ENCODE peak calls at places on chromosomes 13 and 19, in six cellular contexts. R is ovary; E is EH; A is stimulated activated CD4-positive, alpha-beta T cell treated with anti-CD3 and anti-CD28 coated beads, Interleukin-2, amount 100 ng/mL, for 24 hours; T is activated naive CD8-positive, alpha-beta T cell treated with anti-CD3 and anti-CD28 coated beads, Interleukin-2, amount 50 U/mL, for 16 hours; I is activated naive CD4-positive, alpha-beta T cell treated with anti-CD3 and anti-CD28 coated beads, Interleukin-2, amount 10 ng/mL, durations not matched to agents 7 days and 5 days. O is an unnamed sample.

GRCh38 chr19:518292-519231 is 11.3 kb downstream of the TPGS1 start:
- DNase-seq in E (peak; percentile 30), R (peak; percentile 66), T (peak; percentile 47), I (peak; percentile 69), A (peak; percentile 63), O (no peak)

GRCh38 chr13:39370554-39370953 is 232.4 kb downstream of the LHFPL6 start:
- DNase-seq in R (no peak), E (peak; percentile 61), T (no peak), I (no peak), A (no peak), O (no peak)

GRCh38 chr19:46232938-46233621 is 3.5 kb downstream of the IGFL1 start:
- DNase-seq in R (no peak), E (no peak), I (no peak), T (no peak), A (no peak), O (no peak)

GRCh38 chr19:16754207-16754806 is 34.7 kb downstream of the NWD1 start:
- DNase-seq in T (no peak), I (no peak), R (no peak), A (no peak), E (no peak), O (no peak)

GRCh38 chr19:52138614-52139290 is 986 bp downstream of the ZNF616 start:
- DNase-seq in A (peak; percentile 47), I (peak; percentile 24), E (peak; percentile 23), R (peak; percentile 24), T (no peak), O (peak; percentile 73)

GRCh38 chr13:35720690-35721554 is 244.4 kb upstream of the MAB21L1 start:
- DNase-seq in E (peak; percentile 75), R (peak; percentile 72), A (peak; percentile 52), I (peak; percentile 51), T (peak; percentile 6), O (peak; percentile 68)

GRCh38 chr13:34640931-34641330 is 301.1 kb upstream of the NBEA start:
- DNase-seq in A (no peak), E (no peak), I (no peak), R (no peak), T (no peak), O (no peak)

GRCh38 chr19:35260694-35261304 is 8.0 kb upstream of the USF2 start:
- DNase-seq in R (no peak), T (no peak), A (no peak), I (peak; percentile 17), E (no peak), O (no peak)

GRCh38 chr13:79525051-79525450 is 44.1 kb downstream of the NDFIP2 start:
- DNase-seq in A (no peak), R (no peak), T (no peak), E (no peak), I (no peak), O (no peak)

GRCh38 chr13:20553309-20553708 is 13.6 kb upstream of the IFT88 start:
- DNase-seq in A (no peak), T (no peak), R (no peak), I (no peak), E (peak; percentile 20), O (no peak)

GRCh38 chr19:12833747-12834417 is 497 bp downstream of the RTBDN start:
- DNase-seq in E (peak; percentile 20), T (no peak), A (peak; percentile 52), I (peak; percentile 57), R (no peak), O (peak; percentile 27)

GRCh38 chr19:48752511-48753365 is at the start of gene FUT1:
- DNase-seq in E (peak; percentile 67), T (no peak), R (no peak), A (peak; percentile 45), I (peak; percentile 55), O (peak; percentile 95)

GRCh38 chr13:91135949-91136348 is 211.5 kb upstream of the MIR17HG start:
- DNase-seq in T (no peak), A (no peak), I (no peak), R (no peak), E (no peak), O (peak; percentile 33)

GRCh38 chr19:55305491-55305890 is 19.6 kb downstream of the TMEM150B start:
- DNase-seq in R (peak; percentile 52), E (peak; percentile 41), I (peak; percentile 71), T (peak; percentile 21), A (peak; percentile 57), O (peak; percentile 16)

GRCh38 chr19:11973020-11973810 is 8.4 kb downstream of the ZNF763 start:
- DNase-seq in T (no peak), E (no peak), I (no peak), A (no peak), R (no peak), O (no peak)

GRCh38 chr13:49749852-49750251 is 42.6 kb downstream of the KPNA3 start:
- DNase-seq in R (no peak), T (no peak), E (peak; percentile 15), I (no peak), A (no peak), O (no peak)

GRCh38 chr13:111303559-111303958 is 16.9 kb upstream of the TEX29 start:
- DNase-seq in I (no peak), R (no peak), E (no peak), A (no peak), T (no peak), O (no peak)